ENCODE peak calls at places on chromosomes 12 and 14, in nine cellular contexts. X, V, K, G, Z, Y, F, W and M are unnamed samples. For H3K4me1, the result is how much of the 10 kb centered on the place peaks cover.

GRCh38 chr12:85530486-85530885 is 250.5 kb downstream of the ALX1 start:
- DNase-seq in X (no peak), V (no peak), K (no peak), G (peak), Z (no peak), Y (no peak), F (no peak), W (no peak), M (no peak)

GRCh38 chr14:58587271-58587670 is 50.5 kb upstream of the DACT1 start:
- DNase-seq in X (no peak), V (no peak), K (peak), G (no peak), Z (no peak), Y (no peak), F (no peak), W (no peak), M (no peak)

GRCh38 chr12:3655331-3655900 is 97.5 kb downstream of the CRACR2A start:
- DNase-seq in X (no peak), V (peak), K (peak), G (no peak), Z (no peak), Y (peak), F (peak), W (no peak), M (peak)

GRCh38 chr12:87656311-87656710 is 372.9 kb downstream of the C12orf50 start:
- DNase-seq in X (no peak), V (no peak), K (no peak), G (no peak), Z (no peak), Y (no peak), F (no peak), W (no peak), M (no peak)

GRCh38 chr12:53205747-53206146 is 1.3 kb downstream of the ITGB7 start:
- DNase-seq in X (peak), V (peak), K (peak), G (no peak), Z (no peak), Y (peak), F (peak), W (no peak), M (no peak)

GRCh38 chr12:1474567-1475153 is 119.7 kb downstream of the FBXL14 start:
- DNase-seq in X (no peak), V (peak), K (peak), G (peak), Z (no peak), Y (no peak), F (peak), W (no peak), M (no peak)

GRCh38 chr14:28142400-28143015 is 624.1 kb upstream of the FOXG1 start:
- DNase-seq in X (no peak), V (peak), K (peak), G (peak), Z (no peak), Y (no peak), F (no peak), W (no peak), M (no peak)

GRCh38 chr14:22821193-22822016 is 6.2 kb upstream of the SLC7A7 start:
- DNase-seq in X (no peak), V (no peak), K (peak), G (peak), Z (no peak), Y (no peak), F (no peak), W (no peak), M (no peak)

GRCh38 chr14:56216631-56217379 is 98.6 kb downstream of the PELI2 start:
- DNase-seq in X (no peak), V (no peak), K (peak), G (peak), Z (peak), Y (no peak), F (no peak), W (peak), M (peak)

GRCh38 chr12:16027012-16027411 is 115.9 kb downstream of the DERA start:
- DNase-seq in X (no peak), V (no peak), K (peak), G (no peak), Z (no peak), Y (no peak), F (no peak), W (no peak), M (no peak)

GRCh38 chr12:19761465-19761864 is 322.2 kb downstream of the AEBP2 start:
- DNase-seq in X (no peak), V (no peak), K (no peak), G (no peak), Z (no peak), Y (no peak), F (no peak), W (no peak), M (no peak)

GRCh38 chr14:66405158-66405557 is 81.0 kb upstream of the CCDC196 start:
- DNase-seq in X (no peak), V (peak), K (peak), G (peak), Z (no peak), Y (no peak), F (peak), W (no peak), M (no peak)

GRCh38 chr14:74712499-74713394 is at the start of the genes AREL1 and FCF1:
- DNase-seq in X (peak), V (peak), K (peak), G (peak), Z (peak), Y (peak), F (peak), W (peak), M (peak)

GRCh38 chr12:113239811-113240331 is 18.6 kb downstream of the TPCN1 start:
- DNase-seq in X (no peak), V (no peak), K (no peak), G (peak), Z (no peak), Y (no peak), F (no peak), W (no peak), M (peak)

GRCh38 chr14:95770777-95771176 is 56.9 kb upstream of the TCL1A start:
- DNase-seq in X (no peak), V (no peak), K (no peak), G (no peak), Z (no peak), Y (no peak), F (no peak), W (no peak), M (no peak)

GRCh38 chr12:30926243-30927209 is at the start of gene TSPAN11:
- DNase-seq in X (no peak), V (no peak), K (peak), G (peak), Z (peak), Y (no peak), F (no peak), W (no peak), M (no peak)

GRCh38 chr12:63066782-63067181 is 84.2 kb downstream of the AVPR1A start:
- DNase-seq in X (no peak), V (peak), K (no peak), G (no peak), Z (no peak), Y (no peak), F (no peak), W (no peak), M (no peak)

GRCh38 chr14:95871531-95871930 is 5.1 kb upstream of the TUNAR start:
- DNase-seq in X (no peak), V (no peak), K (no peak), G (no peak), Z (no peak), Y (no peak), F (no peak), W (no peak), M (no peak)

GRCh38 chr12:77521458-77522115 is 309.1 kb upstream of the NAV3 start:
- DNase-seq in X (no peak), V (no peak), K (no peak), G (no peak), Z (no peak), Y (no peak), F (no peak), W (no peak), M (no peak)

GRCh38 chr14:81818271-81818670 is 284.6 kb upstream of the SEL1L start:
- DNase-seq in X (no peak), V (no peak), K (no peak), G (no peak), Z (no peak), Y (no peak), F (no peak), W (no peak), M (no peak)

GRCh38 chr14:90502760-90503159 is 105.9 kb downstream of the CALM1 start:
- DNase-seq in X (no peak), V (no peak), K (no peak), G (no peak), Z (no peak), Y (no peak), F (no peak), W (no peak), M (no peak)

GRCh38 chr12:60101715-60102114 is 505.9 kb downstream of the SLC16A7 start:
- DNase-seq in X (no peak), V (peak), K (no peak), G (no peak), Z (no peak), Y (no peak), F (peak), W (no peak), M (no peak)

GRCh38 chr12:127396720-127397119 is 870.2 kb upstream of the TMEM132C start:
- DNase-seq in X (no peak), V (no peak), K (no peak), G (no peak), Z (no peak), Y (no peak), F (no peak), W (no peak), M (no peak)

GRCh38 chr12:43113153-43113552 is 438.9 kb downstream of the ADAMTS20 start:
- DNase-seq in X (no peak), V (no peak), K (peak), G (peak), Z (no peak), Y (no peak), F (no peak), W (no peak), M (no peak)

GRCh38 chr12:109393437-109394345 is 46.0 kb downstream of the MYO1H start:
- DNase-seq in X (no peak), V (peak), K (peak), G (peak), Z (no peak), Y (peak), F (peak), W (no peak), M (peak)

GRCh38 chr14:36655963-36656768 is 5.5 kb upstream of the PAX9 start:
- DNase-seq in X (no peak), V (peak), K (no peak), G (peak), Z (no peak), Y (peak), F (no peak), W (no peak), M (no peak)

GRCh38 chr12:44876554-44877275 is 600 bp upstream of the NELL2 start:
- DNase-seq in X (peak), V (peak), K (peak), G (peak), Z (no peak), Y (peak), F (peak), W (no peak), M (no peak)

GRCh38 chr14:40164083-40164482 is 731.9 kb upstream of the FBXO33 start:
- DNase-seq in X (no peak), V (peak), K (no peak), G (no peak), Z (no peak), Y (no peak), F (no peak), W (no peak), M (no peak)

GRCh38 chr12:52243774-52244614 is 11.0 kb downstream of the KRT7 start:
- DNase-seq in X (peak), V (peak), K (peak), G (peak), Z (peak), Y (no peak), F (peak), W (peak), M (peak)

GRCh38 chr12:5796171-5797091 is 148.6 kb downstream of the ANO2 start:
- DNase-seq in X (no peak), V (peak), K (peak), G (peak), Z (no peak), Y (peak), F (no peak), W (peak), M (no peak)

GRCh38 chr12:97754306-97754705 is 291.7 kb downstream of the RMST start:
- DNase-seq in X (no peak), V (no peak), K (no peak), G (no peak), Z (no peak), Y (no peak), F (no peak), W (no peak), M (no peak)

GRCh38 chr14:24135584-24135833 is 485 bp upstream of the PSME1 start:
- DNase-seq in X (no peak), V (no peak), K (no peak), G (no peak), Z (no peak), Y (no peak), F (no peak), W (no peak), M (no peak)

GRCh38 chr12:107126688-107127481 is 33.5 kb upstream of the CRY1 start:
- DNase-seq in X (no peak), V (peak), K (peak), G (peak), Z (no peak), Y (no peak), F (peak), W (no peak), M (no peak)

GRCh38 chr12:124466200-124467128 is 100.9 kb downstream of the NCOR2 start:
- DNase-seq in X (peak), V (no peak), K (peak), G (no peak), Z (no peak), Y (peak), F (no peak), W (peak), M (no peak)

DNA sequence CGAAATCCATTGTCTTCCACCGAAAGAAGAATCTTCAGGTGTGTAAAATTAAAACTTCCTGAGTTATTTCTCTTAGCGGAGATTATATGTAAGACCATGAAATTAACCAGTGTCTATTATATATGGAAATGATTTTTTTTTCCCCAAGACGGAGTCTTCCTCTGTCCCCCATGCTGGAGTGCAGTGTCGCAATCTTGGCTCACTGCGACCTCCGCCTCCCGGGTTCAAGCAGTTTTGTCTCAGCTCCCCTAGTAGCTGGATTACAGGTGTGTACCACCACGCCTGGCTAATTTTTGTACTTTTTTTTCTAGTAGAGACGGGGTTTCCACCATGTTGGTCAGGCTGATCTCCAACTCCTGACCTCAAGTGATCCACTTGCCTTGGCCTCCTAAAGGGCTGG is 2.8 kb downstream of the RAN start:
- DNase-seq in X (no peak), V (no peak), K (no peak), G (no peak), Z (no peak), Y (no peak), F (no peak), W (no peak), M (no peak)
- H3K4me1 ChIP-seq in X (under half), V (under half), K (under half), G (under half), Z (under half), Y (half or more), F (under half), W (under half), M (under half)

GRCh38 chr14:54488646-54489317 is at the start of gene GMFB:
- DNase-seq in X (peak), V (peak), K (peak), G (peak), Z (peak), Y (peak), F (peak), W (peak), M (peak)
- H3K4me1 ChIP-seq in X (under half), V (under half), K (under half), G (under half), Z (under half), Y (half or more), F (under half), W (half or more), M (under half)

GRCh38 chr14:68834816-68835215 is 41.9 kb upstream of the ZFP36L1 start:
- DNase-seq in X (no peak), V (no peak), K (no peak), G (no peak), Z (no peak), Y (no peak), F (no peak), W (no peak), M (no peak)
- H3K4me1 ChIP-seq in X (under half), V (under half), K (under half), G (under half), Z (under half), Y (under half), F (under half), W (under half), M (under half)

DNA sequence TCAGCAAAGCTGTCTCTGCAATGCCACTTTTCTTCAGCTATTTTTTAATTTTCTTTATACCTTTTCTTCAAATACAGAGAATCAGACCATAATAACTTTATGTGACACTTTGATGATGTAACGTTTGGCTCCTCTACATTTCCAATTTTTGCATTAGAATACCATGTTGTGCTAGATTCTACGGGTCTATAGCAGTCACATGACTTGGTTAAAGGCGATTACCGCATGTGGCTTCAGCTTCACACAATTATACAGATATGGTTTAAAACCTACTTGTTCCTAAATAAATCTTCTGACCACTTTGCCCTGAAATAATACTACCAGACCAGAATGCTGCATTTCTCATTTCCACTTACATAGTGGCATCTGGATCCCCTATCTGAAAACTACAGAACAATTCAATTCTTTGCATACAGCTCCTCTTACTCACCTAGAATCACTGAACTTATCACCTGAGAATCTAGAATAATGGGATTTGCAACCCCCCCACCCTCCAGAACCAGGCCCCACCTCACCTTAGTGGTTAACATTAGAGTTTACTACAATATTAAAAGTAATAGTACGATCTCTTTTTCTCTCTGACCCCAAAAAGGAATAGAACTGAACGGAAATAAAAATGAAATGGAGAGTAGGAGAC is 1.3 kb downstream of the MAX start:
- DNase-seq in X (no peak), V (no peak), K (no peak), G (no peak), Z (no peak), Y (no peak), F (peak), W (no peak), M (no peak)
- H3K4me1 ChIP-seq in X (half or more), V (under half), K (under half), G (under half), Z (under half), Y (under half), F (under half), W (half or more), M (half or more)

GRCh38 chr14:35400707-35401421 is 3.7 kb downstream of the NFKBIA start:
- DNase-seq in X (no peak), V (no peak), K (peak), G (peak), Z (no peak), Y (no peak), F (peak), W (no peak), M (peak)
- H3K4me1 ChIP-seq in X (under half), V (under half), K (under half), G (under half), Z (under half), Y (half or more), F (under half), W (half or more), M (under half)

GRCh38 chr12:106123110-106123509 is 15.6 kb downstream of the NUAK1 start:
- DNase-seq in X (no peak), V (no peak), K (no peak), G (no peak), Z (no peak), Y (no peak), F (no peak), W (no peak), M (peak)

GRCh38 chr12:106118278-106118820 is 20.4 kb downstream of the NUAK1 start:
- DNase-seq in X (no peak), V (no peak), K (no peak), G (no peak), Z (no peak), Y (no peak), F (no peak), W (no peak), M (no peak)

GRCh38 chr12:106119301-106119700 is 19.5 kb downstream of the NUAK1 start:
- DNase-seq in X (no peak), V (no peak), K (no peak), G (no peak), Z (no peak), Y (no peak), F (no peak), W (no peak), M (no peak)

GRCh38 chr12:106122004-106122403 is 16.8 kb downstream of the NUAK1 start:
- DNase-seq in X (no peak), V (no peak), K (no peak), G (no peak), Z (no peak), Y (no peak), F (no peak), W (no peak), M (no peak)

GRCh38 chr12:106120578-106121105 is 18.1 kb downstream of the NUAK1 start:
- DNase-seq in X (no peak), V (no peak), K (no peak), G (no peak), Z (no peak), Y (no peak), F (no peak), W (no peak), M (no peak)
- H3K4me1 ChIP-seq in X (under half), V (under half), K (under half), G (half or more), Z (under half), Y (under half), F (under half), W (under half), M (half or more)